ENCODE peak calls at places on chromosomes 7 and 10, in ten cellular contexts. V is suprapubic skin, M is transverse colon, U is GM12878, N is esophagus muscularis mucosa, J is sigmoid colon, G is upper lobe of left lung, Y is HepG2, P is H1, X is K562. O is an unnamed sample.

GRCh38 chr7:116769541-116769940 is 92.8 kb upstream of the CAPZA2 start:
- DNase-seq in V (no peak), M (no peak), U (no peak), N (no peak), J (no peak), G (no peak), Y (no peak), P (no peak), X (no peak), O (no peak)

GRCh38 chr7:127391591-127392181 is 822 bp downstream of the ZNF800 start:
- DNase-seq in V (peak; percentile 63), M (peak; percentile 53), U (no peak), N (no peak), J (no peak), G (peak; percentile 20), Y (no peak), P (no peak), X (no peak), O (peak; percentile 50)

GRCh38 chr10:627032-627992 is 62.2 kb downstream of the DIP2C start:
- DNase-seq in V (no peak), M (no peak), U (no peak), N (no peak), J (no peak), G (no peak), Y (no peak), P (no peak), X (no peak), O (no peak)

GRCh38 chr10:90743291-90743690 is 114.5 kb downstream of the HTR7 start:
- DNase-seq in V (no peak), M (no peak), U (no peak), N (no peak), J (no peak), G (no peak), Y (no peak), P (no peak), X (no peak), O (no peak)

GRCh38 chr7:12896316-12896715 is 208.9 kb downstream of the ARL4A start:
- DNase-seq in V (no peak), M (no peak), U (no peak), N (no peak), J (no peak), G (no peak), Y (no peak), P (no peak), X (no peak), O (no peak)

GRCh38 chr7:16891338-16891737 is 9.6 kb upstream of the AGR3 start:
- DNase-seq in V (no peak), M (peak; percentile 23), U (peak; percentile 1), N (no peak), J (no peak), G (no peak), Y (peak; percentile 63), P (no peak), X (no peak), O (peak; percentile 40)

GRCh38 chr10:62626096-62626495 is 178.4 kb upstream of the ADO start:
- DNase-seq in V (no peak), M (no peak), U (no peak), N (no peak), J (no peak), G (no peak), Y (no peak), P (no peak), X (no peak), O (no peak)

GRCh38 chr7:32034052-32034451 is 36.2 kb downstream of the PDE1C start:
- DNase-seq in V (no peak), M (no peak), U (no peak), N (no peak), J (no peak), G (no peak), Y (no peak), P (no peak), X (no peak), O (no peak)

GRCh38 chr7:127995866-127996215 is 35.4 kb downstream of the LRRC4 start:
- DNase-seq in V (no peak), M (no peak), U (no peak), N (no peak), J (no peak), G (no peak), Y (no peak), P (no peak), X (no peak), O (no peak)

GRCh38 chr7:155457544-155458316 is at the start of gene EN2:
- DNase-seq in V (no peak), M (no peak), U (no peak), N (no peak), J (no peak), G (no peak), Y (no peak), P (no peak), X (peak; percentile 41), O (no peak)

GRCh38 chr7:138892808-138893207 is 88.4 kb downstream of the KIAA1549 start:
- DNase-seq in V (no peak), M (no peak), U (no peak), N (no peak), J (no peak), G (peak; percentile 34), Y (no peak), P (no peak), X (no peak), O (no peak)

GRCh38 chr10:104622598-104623209 is 18.4 kb upstream of the SORCS3 start:
- DNase-seq in V (no peak), M (no peak), U (no peak), N (peak; percentile 74), J (no peak), G (no peak), Y (peak; percentile 16), P (no peak), X (peak; percentile 17), O (no peak)

GRCh38 chr7:142508251-142508650 is 241.0 kb upstream of the PRSS1 start:
- DNase-seq in V (no peak), M (peak; percentile 76), U (no peak), N (no peak), J (no peak), G (no peak), Y (no peak), P (no peak), X (no peak), O (peak; percentile 42)

DNA sequence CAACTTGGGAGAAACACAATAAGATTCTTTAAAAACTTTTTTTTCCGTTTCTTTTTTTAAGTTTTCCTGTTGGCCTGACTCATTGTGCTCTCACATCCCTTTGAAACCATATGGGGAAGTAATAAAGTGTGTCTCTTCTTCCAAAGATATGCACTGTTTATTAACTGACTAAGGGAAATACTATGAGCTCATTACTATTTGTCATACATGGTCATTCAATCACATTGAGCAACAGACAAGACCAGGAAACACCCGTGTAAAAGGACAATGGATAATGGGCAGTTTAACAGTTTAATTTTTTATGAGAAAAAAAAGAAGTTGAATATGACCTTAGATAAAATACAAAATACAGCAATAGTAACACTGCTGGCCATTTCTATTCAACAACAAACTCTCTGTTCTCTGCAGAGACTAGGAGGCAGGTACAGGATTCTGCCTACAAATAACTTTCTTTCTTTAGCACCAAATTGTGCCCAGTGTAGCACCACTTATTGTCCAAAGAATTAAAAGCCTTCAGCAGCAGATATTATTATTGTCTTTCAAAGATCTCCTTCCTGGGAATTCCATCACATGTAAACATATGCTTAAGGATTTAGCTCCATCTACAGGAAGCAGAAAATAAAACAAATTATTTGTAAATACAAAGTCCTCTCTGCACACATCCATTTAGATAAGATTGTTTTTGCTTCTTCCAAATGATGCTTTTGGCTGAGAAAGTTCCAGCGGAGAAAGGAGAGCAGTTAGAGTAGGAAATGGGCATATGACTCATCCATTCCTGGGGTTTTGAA is 55.0 kb upstream of the AKR1E2 start:
- DNase-seq in V (no peak), M (no peak), U (no peak), N (no peak), J (no peak), G (no peak), Y (peak; percentile 47), P (no peak), X (no peak), O (no peak)
- TF ChIP-seq CTCF in V (peak; percentile 45), M (peak; percentile 39), U (no peak), N (peak; percentile 28), J (peak; percentile 29), G (no peak), Y (peak; percentile 28), P (no peak), X (no peak), O (no peak)

DNA sequence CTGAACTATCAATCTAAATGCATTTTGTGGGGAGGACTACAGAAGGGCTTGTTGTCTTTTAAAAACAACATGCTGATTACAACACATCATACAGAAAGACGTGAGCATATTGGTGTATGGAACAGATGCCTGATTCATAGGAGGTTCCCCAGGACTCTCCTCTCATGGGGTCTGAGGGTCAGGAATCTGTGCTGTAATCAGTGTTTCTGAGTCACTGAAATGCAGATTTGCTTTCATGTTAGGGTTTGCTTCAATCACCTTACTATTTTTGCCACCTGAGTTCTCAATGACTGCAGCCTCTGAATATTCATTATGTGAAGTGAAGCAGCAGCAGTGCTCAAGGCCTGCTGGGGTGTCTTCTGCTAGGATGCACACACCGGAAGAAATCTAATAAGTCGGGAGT is 550 bp upstream of the ANK3 start:
- DNase-seq in V (no peak), M (no peak), U (no peak), N (no peak), J (no peak), G (no peak), Y (no peak), P (no peak), X (no peak), O (no peak)
- TF ChIP-seq EP300 in V (no peak), M (no peak), U (no peak), N (no peak), J (no peak), G (no peak), Y (no peak), P (no peak), X (no peak), O (no peak)

GRCh38 chr10:8023321-8023720 is 31.2 kb upstream of the GATA3 start:
- DNase-seq in V (no peak), M (no peak), U (no peak), N (peak; percentile 77), J (no peak), G (no peak), Y (no peak), P (no peak), X (no peak), O (no peak)

GRCh38 chr10:8026349-8027259 is 27.9 kb upstream of the GATA3 start:
- DNase-seq in V (no peak), M (no peak), U (no peak), N (peak; percentile 72), J (no peak), G (no peak), Y (peak; percentile 39), P (no peak), X (no peak), O (no peak)

GRCh38 chr10:8023851-8024250 is 30.6 kb upstream of the GATA3 start:
- DNase-seq in V (no peak), M (no peak), U (no peak), N (peak; percentile 31), J (no peak), G (no peak), Y (no peak), P (no peak), X (no peak), O (no peak)
- TF ChIP-seq POLR2AphosphoS5 in V (no peak), M (no peak), U (no peak), N (no peak), J (no peak), G (no peak), Y (no peak), P (no peak), X (no peak), O (no peak)

DNA sequence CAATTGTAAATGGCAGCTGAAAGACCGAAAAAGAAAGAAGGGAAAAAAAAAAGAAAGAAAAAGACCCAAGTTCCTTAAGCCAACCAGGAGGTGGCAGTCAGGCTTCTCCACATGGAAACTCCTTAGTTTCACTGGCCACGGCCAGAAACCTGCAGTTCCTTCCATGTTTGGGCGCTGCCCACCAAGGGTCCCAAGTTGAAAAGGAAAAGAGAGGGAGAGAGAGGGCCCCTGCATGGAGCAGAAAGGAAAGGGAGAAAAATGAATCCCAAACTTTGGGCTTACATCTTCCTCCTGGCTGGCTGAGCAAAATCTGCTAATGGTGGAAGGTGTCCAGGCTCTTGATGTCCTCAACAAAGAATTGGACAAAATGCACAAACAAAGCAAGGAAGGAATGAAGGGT is 31.8 kb upstream of the ABCA13 start:
- DNase-seq in V (no peak), M (peak; percentile 14), U (no peak), N (no peak), J (no peak), G (no peak), Y (peak; percentile 72), P (no peak), X (no peak), O (no peak)
- TF ChIP-seq CTCF in V (no peak), M (peak; percentile 44), U (no peak), N (no peak), J (no peak), G (no peak), Y (peak; percentile 76), P (peak; percentile 44), X (no peak), O (no peak)

O was measured in stomach.